ENCODE peak calls at places on chromosomes 12 and 14, in eight cellular contexts. L is pancreas; U is uterus; Y is tibial nerve; Z is lung; K is mesendoderm; G is CD8-positive, alpha-beta T cell; D is naive thymus-derived CD4-positive, alpha-beta T cell. O is an unnamed sample.

GRCh38 chr12:113152835-113153814 is 3.6 kb downstream of the CFAP73 start:
- DNase-seq in L (peak; percentile 56), U (no peak), Y (peak; percentile 38), Z (peak; percentile 58), K (peak; percentile 91), G (peak; percentile 24), D (peak; percentile 74), O (peak; percentile 76)

GRCh38 chr14:75832621-75833297 is 149.0 kb downstream of the TGFB3 start:
- DNase-seq in L (peak; percentile 27), U (peak; percentile 58), Y (no peak), Z (no peak), K (no peak), G (no peak), D (no peak), O (no peak)

GRCh38 chr14:78848234-78848820 is 678.2 kb downstream of the NRXN3 start:
- DNase-seq in L (peak; percentile 26), U (no peak), Y (no peak), Z (peak; percentile 34), K (peak; percentile 75), G (no peak), D (no peak), O (no peak)

GRCh38 chr12:34526946-34527345 is 504.6 kb downstream of the ALG10 start:
- DNase-seq in L (no peak), U (no peak), Y (no peak), Z (no peak), K (no peak), G (no peak), D (no peak), O (no peak)

GRCh38 chr14:41986726-41987125 is 380.1 kb downstream of the LRFN5 start:
- DNase-seq in L (no peak), U (no peak), Y (no peak), Z (no peak), K (no peak), G (no peak), D (no peak), O (no peak)

GRCh38 chr12:40946612-40947194 is 241.4 kb upstream of the PDZRN4 start:
- DNase-seq in L (no peak), U (no peak), Y (no peak), Z (no peak), K (peak; percentile 25), G (no peak), D (peak; percentile 3), O (no peak)

GRCh38 chr14:23078692-23079116 is 16.2 kb downstream of the ACIN1 start:
- DNase-seq in L (no peak), U (peak; percentile 87), Y (peak; percentile 85), Z (peak; percentile 74), K (peak; percentile 68), G (no peak), D (no peak), O (no peak)

GRCh38 chr12:122850695-122851350 is 15.6 kb downstream of the HIP1R start:
- DNase-seq in L (no peak), U (no peak), Y (no peak), Z (no peak), K (no peak), G (no peak), D (no peak), O (no peak)

GRCh38 chr12:84596276-84596675 is 316.3 kb downstream of the SLC6A15 start:
- DNase-seq in L (no peak), U (no peak), Y (no peak), Z (no peak), K (no peak), G (no peak), D (no peak), O (no peak)

GRCh38 chr12:78951746-78952532 is 87.4 kb downstream of the SYT1 start:
- DNase-seq in L (no peak), U (no peak), Y (no peak), Z (no peak), K (no peak), G (no peak), D (no peak), O (no peak)

GRCh38 chr12:69873429-69873828 is 48.4 kb downstream of the MYRFL start:
- DNase-seq in L (no peak), U (no peak), Y (no peak), Z (no peak), K (no peak), G (no peak), D (no peak), O (no peak)

GRCh38 chr12:65306603-65307501 is 28.4 kb downstream of the MSRB3 start:
- DNase-seq in L (no peak), U (peak; percentile 70), Y (peak; percentile 25), Z (no peak), K (peak; percentile 55), G (no peak), D (no peak), O (no peak)

GRCh38 chr14:106347291-106347778 is 821.0 kb downstream of the TMEM121 start:
- DNase-seq in L (no peak), U (no peak), Y (no peak), Z (no peak), K (no peak), G (no peak), D (no peak), O (no peak)

GRCh38 chr12:103905730-103906349 is 24.4 kb upstream of the HSP90B1 start:
- DNase-seq in L (no peak), U (no peak), Y (no peak), Z (no peak), K (no peak), G (no peak), D (peak; percentile 6), O (no peak)

GRCh38 chr12:72018036-72018435 is 79.4 kb downstream of the TPH2 start:
- DNase-seq in L (no peak), U (no peak), Y (no peak), Z (no peak), K (no peak), G (no peak), D (no peak), O (no peak)

GRCh38 chr12:27555316-27555715 is 31.3 kb downstream of the PPFIBP1 start:
- DNase-seq in L (no peak), U (no peak), Y (no peak), Z (no peak), K (no peak), G (no peak), D (no peak), O (no peak)

GRCh38 chr14:67240168-67240932 is 885 bp upstream of the PALS1 start:
- DNase-seq in L (peak; percentile 56), U (peak; percentile 38), Y (peak; percentile 25), Z (peak; percentile 64), K (peak; percentile 5), G (no peak), D (no peak), O (peak; percentile 85)

GRCh38 chr12:95212576-95212975 is 4.7 kb downstream of the FGD6 start:
- DNase-seq in L (no peak), U (no peak), Y (no peak), Z (no peak), K (no peak), G (no peak), D (no peak), O (no peak)

GRCh38 chr12:119089668-119090013 is 89.1 kb upstream of the HSPB8 start:
- DNase-seq in L (no peak), U (no peak), Y (no peak), Z (no peak), K (no peak), G (no peak), D (no peak), O (no peak)

GRCh38 chr12:119088917-119089667 is 89.6 kb upstream of the HSPB8 start:
- DNase-seq in L (no peak), U (no peak), Y (no peak), Z (no peak), K (peak; percentile 76), G (no peak), D (no peak), O (no peak)

GRCh38 chr12:119090865-119091264 is 87.9 kb upstream of the HSPB8 start:
- DNase-seq in L (no peak), U (no peak), Y (no peak), Z (no peak), K (peak; percentile 91), G (no peak), D (no peak), O (no peak)

GRCh38 chr12:119090276-119090675 is 88.5 kb upstream of the HSPB8 start:
- DNase-seq in L (no peak), U (no peak), Y (no peak), Z (no peak), K (peak; percentile 70), G (no peak), D (no peak), O (no peak)
- H3K27ac ChIP-seq in L (no peak overlapping the region), U (no peak overlapping the region), Y (no peak overlapping the region), Z (no peak overlapping the region), K (peak overlapping the region; percentile 90), G (no peak overlapping the region), D (no peak overlapping the region), O (no peak overlapping the region)

DNA sequence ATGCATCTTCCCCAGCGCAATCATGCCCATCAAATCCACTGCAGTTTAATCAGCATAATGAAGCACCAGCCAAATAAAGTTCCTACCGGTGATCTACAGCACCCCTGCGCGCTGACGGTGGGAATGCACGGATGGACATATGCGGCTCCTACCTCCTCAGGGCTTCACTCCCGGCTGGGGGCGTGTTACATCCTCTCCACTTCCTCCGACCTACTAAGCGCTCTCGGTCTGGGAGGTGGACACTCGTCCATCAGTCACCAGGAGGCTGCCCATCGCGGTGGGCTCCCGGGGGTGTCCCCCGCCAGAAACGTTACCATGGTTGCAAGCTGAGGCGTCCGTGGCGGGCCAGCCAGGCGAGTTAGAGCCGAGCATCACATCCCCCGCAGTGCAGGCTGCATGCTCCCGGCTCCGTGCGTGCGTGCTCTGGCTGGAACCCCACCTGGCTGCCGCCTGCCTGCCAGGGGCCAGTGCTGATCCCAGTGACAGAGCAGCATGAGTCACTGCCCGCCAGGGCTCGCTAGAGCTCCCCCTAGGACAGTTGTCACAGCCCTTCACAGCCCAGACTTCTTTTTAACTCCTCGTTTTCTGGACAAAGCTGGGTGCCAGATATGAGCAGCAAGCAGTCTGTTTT is 73.0 kb downstream of the CIT start:
- DNase-seq in L (peak; percentile 55), U (no peak), Y (peak; percentile 11), Z (peak; percentile 29), K (peak; percentile 94), G (no peak), D (no peak), O (no peak)
- H3K4me3 ChIP-seq in L (no peak overlapping the region), U (no peak overlapping the region), Y (peak overlapping the region; percentile 33), Z (no peak overlapping the region), K (no peak overlapping the region), G (no peak overlapping the region), D (no peak overlapping the region), O (no peak overlapping the region)

DNA sequence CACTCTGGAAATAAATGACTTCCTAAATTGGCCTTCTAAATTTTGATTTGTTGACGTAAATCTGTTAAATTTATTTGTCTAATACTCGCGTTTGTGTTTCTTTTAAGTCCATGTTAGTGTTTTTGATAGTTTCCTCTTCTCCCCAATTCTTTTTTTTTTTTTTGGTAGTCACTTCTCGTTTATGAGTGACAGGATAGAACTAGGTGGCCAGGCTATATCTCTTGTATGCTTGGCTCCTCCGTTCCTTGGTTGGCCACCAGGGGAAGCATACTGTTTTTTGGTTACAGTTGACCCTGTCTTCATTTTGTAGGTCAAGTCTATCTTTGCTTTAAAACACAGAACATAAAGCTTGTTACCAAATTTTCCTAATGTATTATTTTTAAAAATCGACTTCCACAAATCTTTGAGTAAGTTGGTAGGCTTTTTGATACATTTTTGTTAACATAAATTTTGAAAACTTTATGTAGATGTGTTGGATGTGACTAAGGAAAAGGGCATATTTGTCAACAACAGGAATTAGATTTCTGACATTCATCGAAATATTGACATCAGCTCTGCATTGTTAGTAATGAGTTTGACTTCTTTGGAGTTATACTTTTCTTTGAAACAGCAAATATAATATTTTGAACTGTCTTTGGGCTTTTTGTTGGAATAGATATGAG is 2.2 kb downstream of the RCOR1 start:
- DNase-seq in L (peak; percentile 42), U (peak; percentile 47), Y (peak; percentile 77), Z (peak; percentile 77), K (peak; percentile 76), G (peak; percentile 32), D (peak; percentile 28), O (peak; percentile 58)
- H3K27ac ChIP-seq in L (peak overlapping the region; percentile 97), U (no peak overlapping the region), Y (peak overlapping the region; percentile 97), Z (no peak overlapping the region), K (no peak overlapping the region), G (no peak overlapping the region), D (no peak overlapping the region), O (no peak overlapping the region)

GRCh38 chr14:91351508-91351853 is 66.1 kb downstream of the CCDC88C start:
- DNase-seq in L (no peak), U (no peak), Y (no peak), Z (no peak), K (no peak), G (no peak), D (no peak), O (no peak)
- H3K4me3 ChIP-seq in L (no peak overlapping the region), U (no peak overlapping the region), Y (peak overlapping the region; percentile 11), Z (no peak overlapping the region), K (no peak overlapping the region), G (peak overlapping the region; percentile 27), D (peak overlapping the region; percentile 31), O (no peak overlapping the region)

O was measured in Peyer's patch.